ENCODE peak calls at places on chromosomes 12 and 14, in five cellular contexts. Y is mesendoderm; I is psoas muscle; Z is activated T-helper 9 cell treated with anti-CD3 and anti-CD28 coated beads, Interleukin-2, amount 50 U/mL, for 16 hours; V is SW 1271. H is an unnamed sample.

GRCh38 chr12:119020377-119021360 is 39.3 kb downstream of the SRRM4 start:
- DNase-seq in Y (peak; percentile 88), I (no peak), Z (no peak), V (no peak), H (no peak)

GRCh38 chr14:83433618-83434017 is 1900.0 kb upstream of the SEL1L start:
- DNase-seq in Y (no peak), I (no peak), Z (no peak), V (no peak), H (no peak)

GRCh38 chr14:50955373-50956043 is 11.2 kb upstream of the PYGL start:
- DNase-seq in Y (peak; percentile 98), I (peak; percentile 82), Z (no peak), V (peak; percentile 92), H (no peak)

GRCh38 chr12:32312049-32312670 is 87.2 kb upstream of the FGD4 start:
- DNase-seq in Y (peak; percentile 85), I (no peak), Z (no peak), V (peak; percentile 20), H (no peak)

GRCh38 chr14:100891501-100892445 is 11.7 kb downstream of the RTL1 start:
- DNase-seq in Y (no peak), I (no peak), Z (no peak), V (no peak), H (no peak)

GRCh38 chr14:99728231-99728920 is 44.3 kb downstream of the CYP46A1 start:
- DNase-seq in Y (no peak), I (no peak), Z (no peak), V (no peak), H (no peak)

GRCh38 chr12:131413006-131413405 is 297.9 kb upstream of the SFSWAP start:
- DNase-seq in Y (no peak), I (no peak), Z (no peak), V (no peak), H (no peak)

GRCh38 chr12:127108360-127109215 is 1158.4 kb upstream of the TMEM132C start:
- DNase-seq in Y (peak; percentile 65), I (peak; percentile 56), Z (peak; percentile 12), V (no peak), H (no peak)

GRCh38 chr14:78606111-78606510 is 435.9 kb downstream of the NRXN3 start:
- DNase-seq in Y (no peak), I (no peak), Z (no peak), V (no peak), H (no peak)

GRCh38 chr12:104736307-104736706 is 221.8 kb downstream of the SLC41A2 start:
- DNase-seq in Y (no peak), I (no peak), Z (no peak), V (no peak), H (no peak)

GRCh38 chr14:65286443-65286842 is 126.1 kb upstream of the FUT8 start:
- DNase-seq in Y (no peak), I (no peak), Z (no peak), V (no peak), H (no peak)

GRCh38 chr12:47935196-47935595 is 28.2 kb upstream of the TMEM106C start:
- DNase-seq in Y (no peak), I (peak; percentile 45), Z (no peak), V (no peak), H (no peak)

GRCh38 chr14:56199095-56199975 is 81.1 kb downstream of the PELI2 start:
- DNase-seq in Y (peak; percentile 55), I (no peak), Z (no peak), V (no peak), H (no peak)

GRCh38 chr14:24141030-24141880 is at the start of gene EMC9:
- DNase-seq in Y (peak; percentile 100), I (peak; percentile 100), Z (peak; percentile 99), V (peak; percentile 98), H (peak; percentile 99)

GRCh38 chr12:121468451-121468850 is 68.5 kb downstream of the RNF34 start:
- DNase-seq in Y (no peak), I (no peak), Z (no peak), V (no peak), H (no peak)

GRCh38 chr12:78403681-78404080 is 460.9 kb upstream of the SYT1 start:
- DNase-seq in Y (no peak), I (no peak), Z (no peak), V (no peak), H (no peak)

GRCh38 chr14:101979666-101980065 is 15.3 kb downstream of the DYNC1H1 start:
- DNase-seq in Y (no peak), I (no peak), Z (no peak), V (no peak), H (no peak)

GRCh38 chr12:99455350-99456037 is 192.1 kb upstream of the GARIN6 start:
- DNase-seq in Y (peak; percentile 93), I (no peak), Z (no peak), V (no peak), H (peak; percentile 3)

GRCh38 chr14:104924421-104925213 is at the start of gene PLD4:
- DNase-seq in Y (no peak), I (no peak), Z (no peak), V (no peak), H (no peak)

GRCh38 chr12:127383281-127383680 is 883.7 kb upstream of the TMEM132C start:
- DNase-seq in Y (no peak), I (no peak), Z (no peak), V (no peak), H (no peak)

GRCh38 chr14:104972301-104973211 is 5.6 kb downstream of the AHNAK2 start:
- DNase-seq in Y (no peak), I (peak; percentile 71), Z (no peak), V (peak; percentile 64), H (no peak)

GRCh38 chr14:63614964-63615363 is 26.7 kb downstream of the WDR89 start:
- DNase-seq in Y (no peak), I (no peak), Z (no peak), V (no peak), H (no peak)

GRCh38 chr14:84482256-84483071 is 1047.5 kb upstream of the FLRT2 start:
- DNase-seq in Y (no peak), I (no peak), Z (no peak), V (no peak), H (no peak)

GRCh38 chr12:51846911-51847829 is 1.3 kb downstream of the FIGNL2 start:
- DNase-seq in Y (peak; percentile 81), I (peak; percentile 55), Z (no peak), V (no peak), H (no peak)